ENCODE peak calls at places on chromosomes 6 and 20, in four cellular contexts. H is fibroblast of lung, M is neuronal stem cell, X is H9. Y is an unnamed sample.
A peak's percentile ranks its signal among the peaks of the same experiment; 100 is the strongest.

GRCh38 chr6:131792091-131792496 is 15.7 kb upstream of the ENPP1 start:
- DNase-seq in H (peak; percentile 77), M (no peak), X (peak; percentile 50), Y (peak; percentile 48)

GRCh38 chr6:36357872-36358234 is 21.2 kb upstream of the BNIP5 start:
- DNase-seq in H (no peak), M (no peak), X (no peak), Y (no peak)

GRCh38 chr20:62409935-62410741 is 3.1 kb upstream of the CABLES2 start:
- DNase-seq in H (peak; percentile 16), M (peak; percentile 65), X (peak; percentile 73), Y (peak; percentile 81)

GRCh38 chr20:36483919-36484808 is 57.2 kb upstream of the MYL9 start:
- DNase-seq in H (peak; percentile 43), M (no peak), X (no peak), Y (no peak)

GRCh38 chr6:36840471-36841461 is 1.5 kb upstream of the CPNE5 start:
- DNase-seq in H (no peak), M (no peak), X (peak; percentile 63), Y (peak; percentile 58)

GRCh38 chr6:1390071-1390804 is 862 bp downstream of the FOXF2 start:
- DNase-seq in H (peak; percentile 52), M (peak; percentile 36), X (peak; percentile 60), Y (peak; percentile 63)

GRCh38 chr6:136213853-136214252 is 36.3 kb downstream of the MTFR2 start:
- DNase-seq in H (no peak), M (no peak), X (no peak), Y (no peak)

GRCh38 chr20:32484221-32485125 is 100.7 kb downstream of the NOL4L start:
- DNase-seq in H (peak; percentile 27), M (no peak), X (peak; percentile 66), Y (peak; percentile 78)

GRCh38 chr6:79536615-79536968 is 638 bp downstream of the LCA5 start:
- DNase-seq in H (peak; percentile 45), M (no peak), X (no peak), Y (no peak)

GRCh38 chr6:82073484-82073883 is 174.1 kb downstream of the IBTK start:
- DNase-seq in H (no peak), M (no peak), X (no peak), Y (no peak)

GRCh38 chr6:72740135-72740534 is 118.3 kb downstream of the KCNQ5 start:
- DNase-seq in H (no peak), M (no peak), X (no peak), Y (no peak)

GRCh38 chr20:19945732-19946670 is 71.2 kb upstream of the NAA20 start:
- DNase-seq in H (peak; percentile 19), M (no peak), X (no peak), Y (no peak)

GRCh38 chr6:390914-391558 is 516 bp upstream of the IRF4 start:
- DNase-seq in H (peak; percentile 6), M (peak; percentile 31), X (peak; percentile 71), Y (peak; percentile 77)

GRCh38 chr20:32091888-32092346 is 17.6 kb upstream of the TM9SF4 start:
- DNase-seq in H (peak; percentile 54), M (peak; percentile 77), X (peak; percentile 90), Y (peak; percentile 98)

GRCh38 chr6:53582963-53583362 is 38.1 kb upstream of the GCLC start:
- DNase-seq in H (peak; percentile 41), M (no peak), X (no peak), Y (no peak)

GRCh38 chr6:169885131-169885530 is 133.7 kb downstream of the ERMARD start:
- DNase-seq in H (no peak), M (no peak), X (no peak), Y (no peak)

GRCh38 chr6:74598473-74599393 is 607.1 kb downstream of the COL12A1 start:
- DNase-seq in H (peak; percentile 69), M (no peak), X (no peak), Y (no peak)

GRCh38 chr6:107600936-107601335 is 111.0 kb downstream of the SOBP start:
- DNase-seq in H (peak; percentile 88), M (peak; percentile 59), X (peak; percentile 58), Y (peak; percentile 88)

GRCh38 chr20:44646641-44647274 is 4.7 kb downstream of the ADA start:
- DNase-seq in H (peak; percentile 64), M (no peak), X (no peak), Y (no peak)

GRCh38 chr6:165634486-165634885 is 28.6 kb downstream of the PDE10A start:
- DNase-seq in H (no peak), M (no peak), X (no peak), Y (no peak)

GRCh38 chr6:55953384-55953783 is 78.0 kb upstream of the BMP5 start:
- DNase-seq in H (peak; percentile 36), M (no peak), X (no peak), Y (no peak)

GRCh38 chr6:21595265-21595950 is 1.9 kb downstream of the SOX4 start:
- DNase-seq in H (no peak), M (no peak), X (no peak), Y (no peak)

GRCh38 chr6:21354805-21355238 is 238.7 kb upstream of the SOX4 start:
- DNase-seq in H (no peak), M (no peak), X (no peak), Y (no peak)

GRCh38 chr20:44495257-44495656 is 19.6 kb downstream of the TTPAL start:
- DNase-seq in H (peak; percentile 75), M (no peak), X (no peak), Y (no peak)

GRCh38 chr20:17610566-17611289 is 40.9 kb downstream of the DSTN start:
- DNase-seq in H (peak; percentile 19), M (no peak), X (peak; percentile 28), Y (peak; percentile 23)

GRCh38 chr6:164337024-164337924 is 922.8 kb downstream of the QKI start:
- DNase-seq in H (no peak), M (no peak), X (no peak), Y (no peak)

GRCh38 chr6:150165020-150165702 is 22.3 kb downstream of the PPP1R14C start:
- DNase-seq in H (no peak), M (no peak), X (no peak), Y (no peak)
- H3K4me2 ChIP-seq in H (no peak overlapping the region), M (no peak overlapping the region), X (no peak overlapping the region), Y (no peak overlapping the region)

GRCh38 chr6:11381801-11382513 is 149.5 kb upstream of the NEDD9 start:
- DNase-seq in H (no peak), M (no peak), X (no peak), Y (no peak)
- H3K4me2 ChIP-seq in H (no peak overlapping the region), M (no peak overlapping the region), X (no peak overlapping the region), Y (no peak overlapping the region)

GRCh38 chr6:127880452-127880851 is 20.4 kb downstream of the THEMIS start:
- DNase-seq in H (peak; percentile 17), M (no peak), X (no peak), Y (no peak)

GRCh38 chr6:127877231-127877630 is 23.6 kb downstream of the THEMIS start:
- DNase-seq in H (no peak), M (no peak), X (no peak), Y (no peak)

GRCh38 chr6:127878115-127878514 is 22.7 kb downstream of the THEMIS start:
- DNase-seq in H (no peak), M (no peak), X (no peak), Y (no peak)

GRCh38 chr6:127879685-127880084 is 21.2 kb downstream of the THEMIS start:
- DNase-seq in H (peak; percentile 49), M (peak; percentile 27), X (peak; percentile 91), Y (peak; percentile 93)
- H3K4me2 ChIP-seq in H (no peak overlapping the region), M (peak overlapping the region; percentile 19), X (no peak overlapping the region), Y (peak overlapping the region; percentile 39)

GRCh38 chr6:109359248-109359647 is 23.0 kb downstream of the CD164 start:
- DNase-seq in H (no peak), M (no peak), X (no peak), Y (no peak)
- H3K4me2 ChIP-seq in H (no peak overlapping the region), M (no peak overlapping the region), X (no peak overlapping the region), Y (no peak overlapping the region)

DNA sequence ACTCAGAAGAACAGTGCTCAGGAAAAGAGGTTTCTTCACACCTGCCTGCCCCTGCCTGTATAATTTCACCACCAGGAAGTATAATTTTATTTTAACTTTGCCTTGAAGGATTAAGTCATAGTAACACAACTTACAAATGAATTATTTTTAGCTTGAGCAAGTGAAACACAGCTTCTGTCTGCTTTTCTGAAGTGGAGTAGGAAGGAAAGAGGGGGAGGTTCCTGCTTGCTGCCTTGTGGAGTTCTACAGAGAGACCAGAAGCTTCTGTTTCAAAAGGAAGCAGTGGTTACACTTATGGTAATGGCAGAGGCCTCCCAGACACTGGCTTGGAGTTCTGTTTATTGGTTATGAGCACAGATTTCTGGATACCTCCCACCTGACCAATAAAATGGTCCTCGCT is 159.6 kb downstream of the TMEM200A start:
- DNase-seq in H (no peak), M (no peak), X (no peak), Y (no peak)
- H3K4me2 ChIP-seq in H (no peak overlapping the region), M (no peak overlapping the region), X (no peak overlapping the region), Y (no peak overlapping the region)

GRCh38 chr6:168049277-168049676 is 29.7 kb downstream of the FRMD1 start:
- DNase-seq in H (no peak), M (no peak), X (no peak), Y (no peak)
- H3K4me2 ChIP-seq in H (no peak overlapping the region), M (no peak overlapping the region), X (no peak overlapping the region), Y (no peak overlapping the region)

DNA sequence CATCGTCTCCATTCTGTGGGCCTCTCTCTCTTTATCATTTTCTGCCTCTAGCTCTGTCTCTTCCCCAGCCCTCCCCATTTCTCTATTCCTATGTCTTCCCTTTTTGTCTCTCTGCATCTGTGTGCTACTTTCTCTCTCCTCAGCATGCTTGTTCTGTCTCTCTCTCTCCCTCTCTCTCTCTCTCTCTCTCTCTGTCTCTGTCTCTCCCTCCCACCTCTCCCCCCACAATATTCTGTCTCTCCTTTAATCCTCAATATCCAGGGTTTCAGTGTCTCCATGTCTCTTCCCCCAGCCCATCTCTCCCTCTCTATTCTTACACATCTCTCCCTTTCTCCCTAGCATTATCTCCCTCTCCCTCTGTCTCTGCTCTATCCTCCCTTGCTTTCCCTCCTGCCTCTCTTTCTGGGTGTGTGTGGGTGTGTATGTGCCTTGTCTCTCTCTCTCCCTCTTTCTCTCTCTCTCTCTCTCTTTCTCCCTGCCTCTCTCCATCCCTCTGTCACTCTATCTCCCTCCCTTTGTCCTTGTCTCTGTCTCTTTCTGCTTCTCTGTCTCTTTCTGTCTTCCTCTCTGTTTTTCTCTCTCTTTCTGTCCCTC is 76.9 kb upstream of the SIRPA start:
- DNase-seq in H (no peak), M (no peak), X (no peak), Y (no peak)
- H3K4me2 ChIP-seq in H (no peak overlapping the region), M (no peak overlapping the region), X (peak overlapping the region; percentile 15), Y (peak overlapping the region; percentile 70)

Y was measured in GM23338.